ENCODE peak calls at places on chromosomes 2 and 18, in four cellular contexts. P is SK-N-SH, F is heart left ventricle, G is thoracic aorta. R is an unnamed sample. For H3K4me1, the result is how much of the 10 kb centered on the place peaks cover.

GRCh38 chr2:183680573-183680972 is 556.3 kb downstream of the NUP35 start:
- DNase-seq in P (no peak), F (no peak), G (no peak), R (no peak)

GRCh38 chr2:238158018-238158806 is 558 bp upstream of the ERFE start:
- DNase-seq in P (no peak), F (peak), G (no peak), R (no peak)

GRCh38 chr18:48002933-48003365 is 72.5 kb upstream of the SMAD2 start:
- DNase-seq in P (no peak), F (peak), G (peak), R (peak)

GRCh38 chr18:77116201-77117080 is 16.1 kb downstream of the MBP start:
- DNase-seq in P (no peak), F (no peak), G (no peak), R (no peak)

GRCh38 chr18:35479911-35480586 is 17.7 kb downstream of the INO80C start:
- DNase-seq in P (no peak), F (no peak), G (no peak), R (no peak)

GRCh38 chr2:122072666-122073065 is 317.2 kb downstream of the TSN start:
- DNase-seq in P (no peak), F (no peak), G (no peak), R (no peak)

GRCh38 chr18:55732227-55733106 is 144.5 kb upstream of the TCF4 start:
- DNase-seq in P (no peak), F (no peak), G (no peak), R (no peak)

GRCh38 chr18:79616651-79617518 is 62.7 kb upstream of the CTDP1 start:
- DNase-seq in P (no peak), F (no peak), G (no peak), R (peak)

GRCh38 chr2:24237313-24237712 is 62.5 kb downstream of the FAM228A start:
- DNase-seq in P (no peak), F (no peak), G (no peak), R (no peak)

GRCh38 chr2:38438536-38439225 is 61.6 kb upstream of the ATL2 start:
- DNase-seq in P (no peak), F (no peak), G (no peak), R (peak)

GRCh38 chr2:231250698-231251097 is 52.3 kb downstream of the ARMC9 start:
- DNase-seq in P (no peak), F (no peak), G (no peak), R (no peak)

GRCh38 chr2:101145406-101145805 is 5.8 kb downstream of the TBC1D8 start:
- DNase-seq in P (no peak), F (no peak), G (no peak), R (no peak)

GRCh38 chr18:79203017-79203605 is 133.9 kb downstream of the ATP9B start:
- DNase-seq in P (no peak), F (no peak), G (no peak), R (no peak)

GRCh38 chr18:63319383-63320040 is at the start of gene BCL2:
- DNase-seq in P (no peak), F (peak), G (no peak), R (peak)

GRCh38 chr2:152445791-152446201 is 110.8 kb downstream of the FMNL2 start:
- DNase-seq in P (no peak), F (no peak), G (no peak), R (no peak)

GRCh38 chr18:73153271-73153670 is 285.5 kb upstream of the NETO1 start:
- DNase-seq in P (no peak), F (no peak), G (no peak), R (no peak)

GRCh38 chr2:240997141-240997855 is 1.1 kb upstream of the SNED1 start:
- DNase-seq in P (no peak), F (no peak), G (no peak), R (no peak)
- H3K4me3 ChIP-seq in P (no peak), F (peak), G (peak), R (no peak)

GRCh38 chr2:159227467-159227866 is 59.0 kb downstream of the WDSUB1 start:
- DNase-seq in P (no peak), F (no peak), G (no peak), R (no peak)
- H3K4me1 ChIP-seq in P (under half), F (under half), G (under half), R (under half)

GRCh38 chr2:240799183-240799740 is 20.8 kb downstream of the KIF1A start:
- DNase-seq in P (no peak), F (no peak), G (no peak), R (no peak)
- H3K4me3 ChIP-seq in P (no peak), F (no peak), G (no peak), R (no peak)

DNA sequence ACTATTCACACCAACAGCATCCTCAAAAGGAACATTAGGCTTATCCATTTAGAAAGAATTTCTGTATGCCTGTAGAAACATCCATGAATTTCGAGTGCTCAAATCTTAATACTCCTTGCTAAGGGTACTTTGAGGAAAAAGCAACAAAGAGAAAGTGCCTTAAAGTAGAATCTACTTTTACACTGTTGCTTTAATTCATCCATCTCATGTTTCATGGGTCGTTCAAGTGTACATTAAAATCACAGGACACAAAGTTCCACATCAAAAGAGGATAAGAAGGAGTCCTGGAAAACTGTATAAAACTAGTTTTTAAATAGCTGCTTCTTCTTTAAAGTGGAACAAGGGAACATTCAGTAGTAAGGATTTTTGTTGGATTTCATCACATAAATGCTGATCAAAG is 54.5 kb downstream of the LRP1B start:
- DNase-seq in P (no peak), F (no peak), G (no peak), R (no peak)
- H3K4me1 ChIP-seq in P (under half), F (under half), G (under half), R (under half)

GRCh38 chr18:22165049-22165602 is 4.3 kb upstream of the GATA6 start:
- DNase-seq in P (peak), F (no peak), G (no peak), R (peak)

GRCh38 chr18:22163432-22163831 is 6.0 kb upstream of the GATA6 start:
- DNase-seq in P (no peak), F (no peak), G (no peak), R (no peak)

GRCh38 chr18:22165603-22166069 is 3.8 kb upstream of the GATA6 start:
- DNase-seq in P (no peak), F (no peak), G (no peak), R (peak)

GRCh38 chr18:22166070-22166972 is 3.1 kb upstream of the GATA6 start:
- DNase-seq in P (peak), F (peak), G (peak), R (peak)

GRCh38 chr18:22164337-22165048 is 4.9 kb upstream of the GATA6 start:
- DNase-seq in P (no peak), F (no peak), G (no peak), R (peak)
- H3K4me3 ChIP-seq in P (no peak), F (peak), G (peak), R (peak)

GRCh38 chr2:98861601-98862000 is 74.4 kb downstream of the CRACDL start:
- DNase-seq in P (no peak), F (no peak), G (no peak), R (no peak)
- H3K4me1 ChIP-seq in P (under half), F (under half), G (under half), R (under half)

DNA sequence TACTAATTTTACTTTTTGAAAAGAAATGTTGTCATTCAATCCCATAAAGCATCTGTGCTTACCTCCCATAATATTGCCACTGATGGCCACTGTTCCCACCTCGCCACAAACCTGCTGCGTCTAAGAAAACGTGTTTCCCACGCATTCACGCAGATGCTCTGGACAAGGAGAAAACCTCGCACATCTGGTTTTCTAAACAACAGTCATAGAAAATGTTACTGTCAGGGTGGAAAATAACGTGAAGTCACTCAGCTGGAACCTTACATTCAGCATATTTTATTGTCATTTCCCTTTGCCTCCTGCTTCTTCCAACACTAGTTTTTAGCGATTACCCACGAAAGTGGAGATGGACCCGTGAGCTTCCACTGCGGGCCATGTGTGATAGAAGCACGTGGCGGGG is 94.2 kb downstream of the MTCL1 start:
- DNase-seq in P (no peak), F (no peak), G (no peak), R (no peak)
- H3K4me3 ChIP-seq in P (no peak), F (no peak), G (peak), R (no peak)

R was measured in body of pancreas.